ENCODE peak calls at places on chromosomes 13 and 19, in nine cellular contexts. E is endodermal cell, W is left ventricle myocardium inferior, L is neural crest cell, S is fibroblast of pulmonary artery, Q is A549, K is cardiac muscle cell, V is epithelial cell of esophagus, M is transverse colon. P is an unnamed sample.

GRCh38 chr19:2027361-2027760 is 11.8 kb upstream of the BTBD2 start:
- DNase-seq in E (no peak), W (no peak), L (no peak), S (peak), Q (no peak), K (peak), V (peak), M (no peak), P (no peak)

GRCh38 chr19:12884926-12885748 is 1.9 kb downstream of the KLF1 start:
- DNase-seq in E (peak), W (peak), L (peak), S (peak), Q (peak), K (peak), V (peak), M (peak), P (peak)

GRCh38 chr13:41315466-41316047 is 4.5 kb downstream of the NAA16 start:
- DNase-seq in E (no peak), W (no peak), L (no peak), S (no peak), Q (no peak), K (no peak), V (peak), M (no peak), P (no peak)

GRCh38 chr19:8333771-8334457 is 9.1 kb downstream of the KANK3 start:
- DNase-seq in E (peak), W (no peak), L (no peak), S (no peak), Q (no peak), K (no peak), V (no peak), M (no peak), P (no peak)

GRCh38 chr13:93066187-93066586 is 160.4 kb upstream of the GPC6 start:
- DNase-seq in E (no peak), W (no peak), L (no peak), S (peak), Q (no peak), K (peak), V (peak), M (no peak), P (no peak)

GRCh38 chr13:65159803-65160202 is 2070.3 kb downstream of the PCDH9 start:
- DNase-seq in E (no peak), W (no peak), L (no peak), S (no peak), Q (no peak), K (no peak), V (no peak), M (no peak), P (no peak)

GRCh38 chr13:110293037-110293436 is 13.9 kb downstream of the COL4A1 start:
- DNase-seq in E (no peak), W (no peak), L (no peak), S (no peak), Q (no peak), K (no peak), V (no peak), M (no peak), P (no peak)

GRCh38 chr19:3831601-3832000 is 37.2 kb downstream of the ZFR2 start:
- DNase-seq in E (no peak), W (no peak), L (no peak), S (no peak), Q (no peak), K (no peak), V (no peak), M (no peak), P (no peak)

GRCh38 chr19:42122691-42123607 is 9.3 kb downstream of the POU2F2 start:
- DNase-seq in E (no peak), W (no peak), L (no peak), S (no peak), Q (no peak), K (no peak), V (no peak), M (no peak), P (no peak)

GRCh38 chr13:43009506-43009905 is 13.9 kb upstream of the DNAJC15 start:
- DNase-seq in E (no peak), W (no peak), L (no peak), S (peak), Q (no peak), K (peak), V (peak), M (no peak), P (no peak)

GRCh38 chr19:32580353-32580900 is 563 bp upstream of the PDCD5 start:
- DNase-seq in E (no peak), W (peak), L (no peak), S (no peak), Q (no peak), K (no peak), V (no peak), M (no peak), P (no peak)

GRCh38 chr13:101876951-101877350 is 424.5 kb downstream of the ITGBL1 start:
- DNase-seq in E (no peak), W (no peak), L (no peak), S (no peak), Q (no peak), K (no peak), V (no peak), M (no peak), P (no peak)

GRCh38 chr13:48596128-48596429 is 57.6 kb upstream of the CYSLTR2 start:
- DNase-seq in E (no peak), W (no peak), L (no peak), S (no peak), Q (no peak), K (no peak), V (peak), M (no peak), P (no peak)

GRCh38 chr19:55579766-55580621 is 654 bp downstream of the ZNF579 start:
- DNase-seq in E (peak), W (no peak), L (no peak), S (peak), Q (no peak), K (peak), V (peak), M (no peak), P (no peak)

GRCh38 chr19:5719274-5719960 is 529 bp downstream of the LONP1 start:
- DNase-seq in E (peak), W (no peak), L (no peak), S (no peak), Q (no peak), K (no peak), V (peak), M (no peak), P (no peak)

GRCh38 chr19:37218592-37218935 is 550 bp downstream of the ZNF383 start:
- DNase-seq in E (no peak), W (no peak), L (no peak), S (peak), Q (no peak), K (no peak), V (no peak), M (no peak), P (no peak)

GRCh38 chr13:47549219-47549752 is 451.8 kb downstream of the SUCLA2 start:
- DNase-seq in E (no peak), W (no peak), L (no peak), S (no peak), Q (no peak), K (no peak), V (no peak), M (no peak), P (no peak)

GRCh38 chr13:108270442-108270841 is 924 bp downstream of the TNFSF13B start:
- DNase-seq in E (no peak), W (no peak), L (no peak), S (no peak), Q (no peak), K (peak), V (no peak), M (no peak), P (no peak)

GRCh38 chr19:56671613-56671994 is at the start of gene ZNF835:
- DNase-seq in E (peak), W (peak), L (no peak), S (peak), Q (no peak), K (peak), V (peak), M (peak), P (no peak)

GRCh38 chr19:43594710-43595604 is 977 bp downstream of the IRGQ start:
- DNase-seq in E (peak), W (no peak), L (peak), S (peak), Q (no peak), K (peak), V (peak), M (peak), P (peak)

GRCh38 chr13:94568443-94568842 is 27.5 kb downstream of the TGDS start:
- DNase-seq in E (no peak), W (no peak), L (no peak), S (no peak), Q (no peak), K (no peak), V (no peak), M (no peak), P (no peak)

GRCh38 chr19:29491995-29492577 is 33.7 kb upstream of the VSTM2B start:
- DNase-seq in E (peak), W (no peak), L (no peak), S (no peak), Q (no peak), K (no peak), V (no peak), M (no peak), P (no peak)

GRCh38 chr13:51444922-51445321 is 7.9 kb downstream of the INTS6 start:
- DNase-seq in E (no peak), W (no peak), L (no peak), S (peak), Q (peak), K (peak), V (peak), M (no peak), P (no peak)

GRCh38 chr13:109130093-109130835 is 500.9 kb downstream of the MYO16 start:
- DNase-seq in E (no peak), W (no peak), L (no peak), S (no peak), Q (no peak), K (no peak), V (no peak), M (no peak), P (no peak)

GRCh38 chr13:19818223-19818842 is 35.6 kb upstream of the PSPC1 start:
- DNase-seq in E (peak), W (peak), L (peak), S (peak), Q (peak), K (peak), V (peak), M (peak), P (peak)

GRCh38 chr13:96391606-96392005 is 301.7 kb downstream of the HS6ST3 start:
- DNase-seq in E (no peak), W (no peak), L (no peak), S (no peak), Q (no peak), K (no peak), V (no peak), M (no peak), P (no peak)

GRCh38 chr13:31887311-31887710 is 144.3 kb upstream of the FRY start:
- DNase-seq in E (no peak), W (no peak), L (no peak), S (peak), Q (no peak), K (peak), V (no peak), M (no peak), P (no peak)

GRCh38 chr13:113883921-113884804 is 20.3 kb upstream of the GAS6 start:
- DNase-seq in E (no peak), W (no peak), L (no peak), S (no peak), Q (no peak), K (no peak), V (no peak), M (no peak), P (no peak)

GRCh38 chr19:18135712-18136584 is 17.0 kb upstream of the PIK3R2 start:
- DNase-seq in E (no peak), W (no peak), L (no peak), S (no peak), Q (no peak), K (no peak), V (no peak), M (peak), P (peak)

DNA sequence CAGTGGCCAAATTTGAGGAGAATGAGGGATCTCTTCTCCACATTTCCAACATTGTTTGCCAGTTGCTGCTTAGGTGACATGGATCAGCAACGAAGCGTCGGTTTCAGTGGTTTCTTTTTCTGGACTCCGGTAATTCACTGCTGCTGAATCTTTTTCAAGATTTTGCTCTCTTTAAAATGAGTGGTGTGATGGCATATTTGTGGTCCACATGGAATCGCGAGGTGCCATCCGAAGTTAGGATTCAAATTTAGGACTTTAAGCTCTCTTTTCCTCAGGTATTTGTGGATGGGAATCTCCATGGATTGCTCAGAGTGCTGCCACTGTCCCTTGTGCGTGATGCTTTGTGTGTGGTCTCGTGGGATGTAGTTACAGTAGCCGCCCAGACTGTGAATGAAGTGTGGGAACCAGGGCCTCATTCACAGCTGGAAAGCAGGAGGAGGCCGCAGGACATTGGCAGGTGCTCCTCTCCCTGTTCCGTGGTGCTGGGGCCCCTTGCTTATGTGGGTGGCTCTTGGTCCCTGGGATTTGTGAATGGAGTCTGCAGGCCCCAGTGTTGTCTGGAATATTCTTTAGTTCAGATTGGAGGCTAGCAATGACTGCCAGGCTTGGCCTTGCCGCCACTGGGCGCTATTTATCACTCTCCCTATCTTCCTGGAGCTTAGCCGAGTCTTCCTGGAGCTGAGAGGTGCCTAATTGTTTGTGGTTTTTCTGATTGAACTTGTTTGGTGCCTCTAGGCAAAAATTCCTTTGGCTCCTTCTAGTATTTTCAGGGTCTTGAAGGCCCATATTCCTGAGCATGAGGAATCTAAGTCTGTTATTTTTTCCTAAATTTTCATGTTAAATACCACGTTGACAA is 1.5 kb downstream of the ILF3 start:
- DNase-seq in E (peak), W (no peak), L (no peak), S (peak), Q (no peak), K (peak), V (peak), M (peak), P (peak)
- TF ChIP-seq CTCF in E (peak), W (no peak), L (no peak), S (no peak), Q (no peak), K (no peak), V (peak), M (no peak), P (no peak)

DNA sequence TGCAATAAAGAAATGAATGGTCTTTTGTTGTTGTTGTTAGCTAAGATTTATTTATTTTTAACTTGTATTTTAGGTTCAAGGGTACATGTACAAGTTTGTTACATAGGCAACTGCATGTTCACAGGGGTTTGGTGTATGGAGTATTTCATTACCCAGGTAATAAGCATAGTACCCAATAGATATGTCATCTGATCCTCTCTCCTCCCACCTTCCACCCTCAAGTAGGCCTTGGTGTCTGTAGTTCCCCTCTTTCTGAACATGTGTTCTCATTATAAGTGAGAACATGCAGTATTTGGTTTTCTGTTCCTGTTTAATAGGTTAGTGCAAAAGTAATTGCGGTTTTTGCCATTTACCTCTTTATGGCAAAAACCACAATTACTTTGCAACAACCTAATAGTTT is 554.1 kb downstream of the TBC1D4 start:
- DNase-seq in E (no peak), W (no peak), L (no peak), S (no peak), Q (no peak), K (no peak), V (no peak), M (no peak), P (no peak)
- TF ChIP-seq CTCF in E (no peak), W (no peak), L (no peak), S (no peak), Q (no peak), K (no peak), V (no peak), M (no peak), P (no peak)

DNA sequence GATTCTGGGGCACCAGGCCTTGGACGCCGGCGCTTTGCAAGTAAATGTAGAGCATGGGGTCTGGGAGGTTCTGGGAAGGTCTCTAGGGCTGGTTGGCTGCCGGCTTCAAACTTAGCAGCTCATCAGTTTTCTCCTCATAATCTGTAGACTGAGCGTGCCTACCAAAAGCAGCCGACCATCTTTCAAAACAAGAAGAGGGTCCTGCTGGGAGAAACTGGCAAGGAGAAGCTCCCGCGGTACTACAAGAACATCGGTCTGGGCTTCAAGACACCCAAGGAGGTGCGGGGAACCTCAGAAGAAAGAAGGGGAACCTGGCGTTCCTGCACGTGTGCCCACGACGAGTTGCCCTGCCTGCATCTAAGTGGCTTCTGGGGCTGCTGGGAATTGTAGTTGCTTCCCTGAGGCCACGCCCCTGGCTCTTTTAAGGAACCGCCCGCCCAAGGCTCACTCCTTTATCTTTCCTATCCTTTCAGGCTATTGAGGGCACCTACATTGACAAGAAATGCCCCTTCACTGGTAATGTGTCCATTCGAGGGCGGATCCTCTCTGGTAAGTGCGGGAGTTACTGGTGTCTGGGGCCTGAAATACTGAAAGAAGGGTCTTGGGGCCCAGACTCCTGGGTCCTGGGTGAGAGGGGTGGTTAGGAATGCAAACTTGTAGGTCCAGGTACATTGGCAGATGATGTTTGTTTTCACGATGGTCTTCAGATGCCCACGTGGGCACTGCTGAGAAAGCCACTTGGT is 984 bp downstream of the RPS11 start:
- DNase-seq in E (peak), W (peak), L (no peak), S (peak), Q (peak), K (peak), V (peak), M (peak), P (peak)
- TF ChIP-seq CTCF in E (no peak), W (no peak), L (no peak), S (no peak), Q (no peak), K (no peak), V (no peak), M (no peak), P (no peak)

GRCh38 chr19:34041922-34042521 is 130.3 kb upstream of the LSM14A start:
- DNase-seq in E (peak), W (peak), L (peak), S (peak), Q (peak), K (peak), V (no peak), M (peak), P (peak)
- TF ChIP-seq CTCF in E (peak), W (peak), L (peak), S (peak), Q (peak), K (peak), V (peak), M (peak), P (peak)

GRCh38 chr13:39149896-39150295 is 111.6 kb downstream of the NHLRC3 start:
- DNase-seq in E (no peak), W (no peak), L (no peak), S (no peak), Q (no peak), K (no peak), V (no peak), M (no peak), P (no peak)

GRCh38 chr13:39144391-39144790 is 106.1 kb downstream of the NHLRC3 start:
- DNase-seq in E (no peak), W (no peak), L (no peak), S (no peak), Q (no peak), K (no peak), V (no peak), M (no peak), P (no peak)

GRCh38 chr13:39148513-39148961 is 110.3 kb downstream of the NHLRC3 start:
- DNase-seq in E (peak), W (no peak), L (no peak), S (peak), Q (no peak), K (peak), V (peak), M (no peak), P (no peak)

GRCh38 chr13:39144941-39145533 is 106.8 kb downstream of the NHLRC3 start:
- DNase-seq in E (peak), W (peak), L (peak), S (peak), Q (peak), K (peak), V (peak), M (peak), P (peak)
- TF ChIP-seq CTCF in E (peak), W (peak), L (peak), S (peak), Q (peak), K (peak), V (peak), M (peak), P (peak)

GRCh38 chr13:22253107-22253506 is 582.2 kb downstream of the FGF9 start:
- DNase-seq in E (no peak), W (no peak), L (no peak), S (no peak), Q (no peak), K (no peak), V (no peak), M (no peak), P (no peak)
- TF ChIP-seq CTCF in E (no peak), W (no peak), L (no peak), S (no peak), Q (no peak), K (no peak), V (no peak), M (no peak), P (no peak)

DNA sequence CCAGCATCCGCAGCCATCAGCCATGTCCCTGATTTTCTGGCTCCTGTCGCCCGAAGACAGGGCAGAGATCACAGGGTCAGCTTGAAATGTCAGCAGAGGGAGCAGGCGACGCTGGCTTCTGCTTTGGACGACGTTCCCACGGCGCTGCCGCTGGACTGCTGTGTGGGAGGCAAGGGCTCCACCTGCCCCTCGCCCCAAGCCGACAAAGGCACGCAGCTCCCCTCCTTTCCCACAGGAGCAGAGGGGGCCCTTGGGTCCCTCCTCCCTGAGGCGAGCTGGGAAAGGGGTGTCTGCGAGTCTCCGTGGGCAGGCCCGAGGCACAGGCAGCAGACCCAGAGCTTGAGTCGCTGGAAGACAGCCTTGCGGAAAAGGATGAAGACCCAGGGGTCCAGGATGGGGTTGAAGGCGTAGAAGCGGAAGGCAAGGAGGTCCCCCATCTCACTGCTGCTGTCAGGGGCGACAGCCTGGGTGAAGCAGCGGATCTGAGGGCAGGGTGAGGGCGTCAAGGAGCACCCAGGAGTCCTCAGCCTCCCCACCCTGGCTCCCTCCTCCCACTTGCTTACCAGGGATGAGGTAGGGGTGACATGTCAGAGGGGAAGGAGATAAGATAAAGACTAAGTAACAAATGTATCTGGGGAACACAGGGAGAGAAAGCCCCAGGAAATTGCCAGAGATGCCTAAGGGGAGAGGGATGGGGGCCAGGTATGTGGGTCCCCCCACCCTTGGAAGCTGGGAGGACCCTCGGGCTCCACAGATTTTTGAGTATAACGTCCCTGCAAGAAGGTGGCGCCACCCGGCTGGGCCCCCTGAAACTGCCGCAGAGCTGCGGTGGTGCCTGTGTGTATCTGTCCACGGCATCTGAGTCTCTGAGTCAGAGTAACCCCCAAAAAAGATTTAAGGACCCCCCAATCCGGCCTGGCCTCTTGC is 3.4 kb downstream of the PTGIR start:
- DNase-seq in E (no peak), W (no peak), L (no peak), S (no peak), Q (no peak), K (no peak), V (no peak), M (no peak), P (no peak)
- TF ChIP-seq CTCF in E (peak), W (no peak), L (no peak), S (peak), Q (no peak), K (peak), V (no peak), M (no peak), P (peak)

GRCh38 chr13:33379597-33379996 is 94.0 kb upstream of the STARD13 start:
- DNase-seq in E (peak), W (no peak), L (no peak), S (no peak), Q (no peak), K (no peak), V (no peak), M (no peak), P (no peak)
- TF ChIP-seq CTCF in E (no peak), W (no peak), L (no peak), S (no peak), Q (no peak), K (no peak), V (no peak), M (no peak), P (no peak)